ENCODE peak calls at places on chromosomes 2 and 18, in eight cellular contexts. One of them, this sample, is unnamed. For H3K9me3, the result is how much of the 10 kb centered on the place peaks cover.

GRCh38 chr2:204177977-204178522 is 241.5 kb downstream of the ICOS start:
- DNase-seq in HAP-1: peak
- DNase-seq in mesenchymal stem cell: peak
- DNase-seq in spleen: peak
- DNase-seq in MM.1S: peak
- DNase-seq in mammary epithelial cell: peak
- DNase-seq in PC-3: peak
- DNase-seq in CD8-positive, alpha-beta memory T cell: peak
- DNase-seq in this sample: no peak

GRCh38 chr18:10329116-10329515 is 125.3 kb upstream of the APCDD1 start:
- DNase-seq in HAP-1: no peak
- DNase-seq in mesenchymal stem cell: peak
- DNase-seq in spleen: no peak
- DNase-seq in MM.1S: no peak
- DNase-seq in mammary epithelial cell: peak
- DNase-seq in PC-3: no peak
- DNase-seq in CD8-positive, alpha-beta memory T cell: no peak
- DNase-seq in this sample: no peak

GRCh38 chr18:35463050-35463449 is 34.7 kb downstream of the INO80C start:
- DNase-seq in HAP-1: no peak
- DNase-seq in mesenchymal stem cell: no peak
- DNase-seq in spleen: no peak
- DNase-seq in MM.1S: no peak
- DNase-seq in mammary epithelial cell: no peak
- DNase-seq in PC-3: peak
- DNase-seq in CD8-positive, alpha-beta memory T cell: no peak
- DNase-seq in this sample: no peak

GRCh38 chr2:7621018-7621814 is 704.0 kb downstream of the RNF144A start:
- DNase-seq in HAP-1: no peak
- DNase-seq in mesenchymal stem cell: no peak
- DNase-seq in spleen: no peak
- DNase-seq in MM.1S: no peak
- DNase-seq in mammary epithelial cell: peak
- DNase-seq in PC-3: peak
- DNase-seq in CD8-positive, alpha-beta memory T cell: no peak
- DNase-seq in this sample: no peak

GRCh38 chr2:175309799-175310198 is 128.3 kb upstream of the ATP5MC3 start:
- DNase-seq in HAP-1: peak
- DNase-seq in mesenchymal stem cell: peak
- DNase-seq in spleen: no peak
- DNase-seq in MM.1S: peak
- DNase-seq in mammary epithelial cell: no peak
- DNase-seq in PC-3: peak
- DNase-seq in CD8-positive, alpha-beta memory T cell: no peak
- DNase-seq in this sample: no peak

GRCh38 chr2:177758591-177759371 is 313.8 kb downstream of the PDE11A start:
- DNase-seq in HAP-1: peak
- DNase-seq in mesenchymal stem cell: peak
- DNase-seq in spleen: no peak
- DNase-seq in MM.1S: no peak
- DNase-seq in mammary epithelial cell: no peak
- DNase-seq in PC-3: peak
- DNase-seq in CD8-positive, alpha-beta memory T cell: no peak
- DNase-seq in this sample: no peak

GRCh38 chr2:15311201-15311882 is 249.8 kb downstream of the NBAS start:
- DNase-seq in HAP-1: no peak
- DNase-seq in mesenchymal stem cell: peak
- DNase-seq in spleen: no peak
- DNase-seq in MM.1S: no peak
- DNase-seq in mammary epithelial cell: peak
- DNase-seq in PC-3: no peak
- DNase-seq in CD8-positive, alpha-beta memory T cell: no peak
- DNase-seq in this sample: no peak

GRCh38 chr18:48330016-48330991 is 78.9 kb downstream of the ZBTB7C start:
- DNase-seq in HAP-1: no peak
- DNase-seq in mesenchymal stem cell: peak
- DNase-seq in spleen: peak
- DNase-seq in MM.1S: no peak
- DNase-seq in mammary epithelial cell: peak
- DNase-seq in PC-3: peak
- DNase-seq in CD8-positive, alpha-beta memory T cell: no peak
- DNase-seq in this sample: no peak

GRCh38 chr2:230849633-230850357 is 14.9 kb upstream of the ITM2C start:
- DNase-seq in HAP-1: no peak
- DNase-seq in mesenchymal stem cell: no peak
- DNase-seq in spleen: peak
- DNase-seq in MM.1S: peak
- DNase-seq in mammary epithelial cell: no peak
- DNase-seq in PC-3: peak
- DNase-seq in CD8-positive, alpha-beta memory T cell: peak
- DNase-seq in this sample: no peak

GRCh38 chr2:127039387-127040031 is 67.4 kb downstream of the BIN1 start:
- DNase-seq in HAP-1: no peak
- DNase-seq in mesenchymal stem cell: no peak
- DNase-seq in spleen: peak
- DNase-seq in MM.1S: no peak
- DNase-seq in mammary epithelial cell: no peak
- DNase-seq in PC-3: no peak
- DNase-seq in CD8-positive, alpha-beta memory T cell: no peak
- DNase-seq in this sample: peak

GRCh38 chr18:49444599-49444998 is 15.8 kb downstream of the DYM start:
- DNase-seq in HAP-1: no peak
- DNase-seq in mesenchymal stem cell: no peak
- DNase-seq in spleen: no peak
- DNase-seq in MM.1S: no peak
- DNase-seq in mammary epithelial cell: no peak
- DNase-seq in PC-3: no peak
- DNase-seq in CD8-positive, alpha-beta memory T cell: no peak
- DNase-seq in this sample: no peak

GRCh38 chr2:121977326-121977725 is 221.9 kb downstream of the TSN start:
- DNase-seq in HAP-1: no peak
- DNase-seq in mesenchymal stem cell: no peak
- DNase-seq in spleen: no peak
- DNase-seq in MM.1S: no peak
- DNase-seq in mammary epithelial cell: no peak
- DNase-seq in PC-3: no peak
- DNase-seq in CD8-positive, alpha-beta memory T cell: no peak
- DNase-seq in this sample: no peak

GRCh38 chr18:37471619-37472018 is 94.0 kb downstream of the CELF4 start:
- DNase-seq in HAP-1: no peak
- DNase-seq in mesenchymal stem cell: no peak
- DNase-seq in spleen: no peak
- DNase-seq in MM.1S: no peak
- DNase-seq in mammary epithelial cell: no peak
- DNase-seq in PC-3: no peak
- DNase-seq in CD8-positive, alpha-beta memory T cell: no peak
- DNase-seq in this sample: no peak

GRCh38 chr2:84805250-84805917 is 75.5 kb downstream of the TRABD2A start:
- DNase-seq in HAP-1: no peak
- DNase-seq in mesenchymal stem cell: peak
- DNase-seq in spleen: no peak
- DNase-seq in MM.1S: no peak
- DNase-seq in mammary epithelial cell: no peak
- DNase-seq in PC-3: no peak
- DNase-seq in CD8-positive, alpha-beta memory T cell: no peak
- DNase-seq in this sample: no peak

GRCh38 chr18:61589053-61589723 is 256.0 kb downstream of the CDH20 start:
- DNase-seq in HAP-1: no peak
- DNase-seq in mesenchymal stem cell: no peak
- DNase-seq in spleen: no peak
- DNase-seq in MM.1S: no peak
- DNase-seq in mammary epithelial cell: no peak
- DNase-seq in PC-3: no peak
- DNase-seq in CD8-positive, alpha-beta memory T cell: no peak
- DNase-seq in this sample: no peak

GRCh38 chr2:54483426-54483825 is 27.3 kb downstream of the SPTBN1 start:
- DNase-seq in HAP-1: no peak
- DNase-seq in mesenchymal stem cell: peak
- DNase-seq in spleen: no peak
- DNase-seq in MM.1S: no peak
- DNase-seq in mammary epithelial cell: peak
- DNase-seq in PC-3: peak
- DNase-seq in CD8-positive, alpha-beta memory T cell: no peak
- DNase-seq in this sample: no peak

DNA sequence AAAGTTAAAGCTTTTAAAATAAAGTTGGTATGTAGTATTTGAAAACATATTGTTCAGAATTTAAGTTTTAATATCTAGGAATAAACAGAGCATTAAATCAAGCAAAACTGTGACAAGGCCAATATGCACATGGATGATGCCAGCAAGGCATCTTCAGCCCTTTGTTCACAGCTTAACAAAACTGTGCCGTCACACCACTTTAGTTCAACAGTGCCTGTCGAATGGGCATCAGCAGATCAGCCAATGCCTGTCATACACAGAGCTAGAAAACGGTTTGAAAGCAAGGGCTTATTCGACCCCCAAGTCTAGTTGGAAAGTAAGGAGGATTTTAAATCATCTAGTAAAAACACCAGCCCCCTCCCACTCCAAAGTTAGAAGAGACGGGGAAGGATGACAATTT is 16.7 kb downstream of the ZEB2 start:
- DNase-seq in HAP-1: no peak
- DNase-seq in mesenchymal stem cell: no peak
- DNase-seq in spleen: no peak
- DNase-seq in MM.1S: no peak
- DNase-seq in mammary epithelial cell: no peak
- DNase-seq in PC-3: no peak
- DNase-seq in CD8-positive, alpha-beta memory T cell: no peak
- DNase-seq in this sample: no peak
- H3K4me3 ChIP-seq in HAP-1: no peak
- H3K4me3 ChIP-seq in mesenchymal stem cell: no peak
- H3K4me3 ChIP-seq in spleen: no peak
- H3K4me3 ChIP-seq in MM.1S: no peak
- H3K4me3 ChIP-seq in mammary epithelial cell: no peak
- H3K4me3 ChIP-seq in PC-3: no peak
- H3K4me3 ChIP-seq in CD8-positive, alpha-beta memory T cell: no peak
- H3K4me3 ChIP-seq in this sample: no peak

GRCh38 chr2:106153781-106154180 is 40.3 kb downstream of the UXS1 start:
- DNase-seq in HAP-1: no peak
- DNase-seq in mesenchymal stem cell: no peak
- DNase-seq in spleen: no peak
- DNase-seq in MM.1S: no peak
- DNase-seq in mammary epithelial cell: no peak
- DNase-seq in PC-3: no peak
- DNase-seq in CD8-positive, alpha-beta memory T cell: no peak
- DNase-seq in this sample: no peak
- H3K9me3 ChIP-seq in HAP-1: under half
- H3K9me3 ChIP-seq in mesenchymal stem cell: under half
- H3K9me3 ChIP-seq in spleen: under half
- H3K9me3 ChIP-seq in MM.1S: under half
- H3K9me3 ChIP-seq in mammary epithelial cell: under half
- H3K9me3 ChIP-seq in PC-3: under half
- H3K9me3 ChIP-seq in CD8-positive, alpha-beta memory T cell: under half
- H3K9me3 ChIP-seq in this sample: under half

GRCh38 chr18:11408555-11408954 is 200.8 kb upstream of the SLC35G4 start:
- DNase-seq in HAP-1: no peak
- DNase-seq in mesenchymal stem cell: no peak
- DNase-seq in spleen: no peak
- DNase-seq in MM.1S: no peak
- DNase-seq in mammary epithelial cell: no peak
- DNase-seq in PC-3: no peak
- DNase-seq in CD8-positive, alpha-beta memory T cell: no peak
- DNase-seq in this sample: no peak

GRCh38 chr18:11407900-11408299 is 201.5 kb upstream of the SLC35G4 start:
- DNase-seq in HAP-1: no peak
- DNase-seq in mesenchymal stem cell: peak
- DNase-seq in spleen: no peak
- DNase-seq in MM.1S: no peak
- DNase-seq in mammary epithelial cell: no peak
- DNase-seq in PC-3: no peak
- DNase-seq in CD8-positive, alpha-beta memory T cell: no peak
- DNase-seq in this sample: no peak

GRCh38 chr18:11411021-11411420 is 198.4 kb upstream of the SLC35G4 start:
- DNase-seq in HAP-1: no peak
- DNase-seq in mesenchymal stem cell: no peak
- DNase-seq in spleen: no peak
- DNase-seq in MM.1S: no peak
- DNase-seq in mammary epithelial cell: no peak
- DNase-seq in PC-3: no peak
- DNase-seq in CD8-positive, alpha-beta memory T cell: no peak
- DNase-seq in this sample: no peak

DNA sequence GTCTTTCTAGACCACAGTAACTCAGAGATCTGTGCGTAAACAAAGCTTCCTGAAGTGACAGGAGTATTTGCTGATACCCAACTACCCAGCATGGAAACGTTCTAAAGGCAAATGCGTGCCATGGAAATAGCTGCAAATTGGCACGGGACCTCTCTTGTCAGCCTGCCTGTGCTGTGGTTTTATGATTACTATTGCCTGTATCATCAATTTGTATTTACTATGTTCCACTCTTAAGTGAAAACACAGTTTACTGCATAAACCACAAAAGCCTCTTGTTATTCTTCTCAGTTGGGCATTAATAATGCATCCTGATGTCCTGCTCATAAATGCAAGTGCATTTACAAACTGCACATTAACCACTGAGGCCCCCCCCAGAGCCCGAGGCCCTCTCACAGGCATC is 196.6 kb upstream of the SLC35G4 start:
- DNase-seq in HAP-1: no peak
- DNase-seq in mesenchymal stem cell: no peak
- DNase-seq in spleen: no peak
- DNase-seq in MM.1S: no peak
- DNase-seq in mammary epithelial cell: no peak
- DNase-seq in PC-3: no peak
- DNase-seq in CD8-positive, alpha-beta memory T cell: no peak
- DNase-seq in this sample: no peak
- H3K4me3 ChIP-seq in HAP-1: no peak
- H3K4me3 ChIP-seq in mesenchymal stem cell: no peak
- H3K4me3 ChIP-seq in spleen: no peak
- H3K4me3 ChIP-seq in MM.1S: no peak
- H3K4me3 ChIP-seq in mammary epithelial cell: no peak
- H3K4me3 ChIP-seq in PC-3: no peak
- H3K4me3 ChIP-seq in CD8-positive, alpha-beta memory T cell: no peak
- H3K4me3 ChIP-seq in this sample: no peak

DNA sequence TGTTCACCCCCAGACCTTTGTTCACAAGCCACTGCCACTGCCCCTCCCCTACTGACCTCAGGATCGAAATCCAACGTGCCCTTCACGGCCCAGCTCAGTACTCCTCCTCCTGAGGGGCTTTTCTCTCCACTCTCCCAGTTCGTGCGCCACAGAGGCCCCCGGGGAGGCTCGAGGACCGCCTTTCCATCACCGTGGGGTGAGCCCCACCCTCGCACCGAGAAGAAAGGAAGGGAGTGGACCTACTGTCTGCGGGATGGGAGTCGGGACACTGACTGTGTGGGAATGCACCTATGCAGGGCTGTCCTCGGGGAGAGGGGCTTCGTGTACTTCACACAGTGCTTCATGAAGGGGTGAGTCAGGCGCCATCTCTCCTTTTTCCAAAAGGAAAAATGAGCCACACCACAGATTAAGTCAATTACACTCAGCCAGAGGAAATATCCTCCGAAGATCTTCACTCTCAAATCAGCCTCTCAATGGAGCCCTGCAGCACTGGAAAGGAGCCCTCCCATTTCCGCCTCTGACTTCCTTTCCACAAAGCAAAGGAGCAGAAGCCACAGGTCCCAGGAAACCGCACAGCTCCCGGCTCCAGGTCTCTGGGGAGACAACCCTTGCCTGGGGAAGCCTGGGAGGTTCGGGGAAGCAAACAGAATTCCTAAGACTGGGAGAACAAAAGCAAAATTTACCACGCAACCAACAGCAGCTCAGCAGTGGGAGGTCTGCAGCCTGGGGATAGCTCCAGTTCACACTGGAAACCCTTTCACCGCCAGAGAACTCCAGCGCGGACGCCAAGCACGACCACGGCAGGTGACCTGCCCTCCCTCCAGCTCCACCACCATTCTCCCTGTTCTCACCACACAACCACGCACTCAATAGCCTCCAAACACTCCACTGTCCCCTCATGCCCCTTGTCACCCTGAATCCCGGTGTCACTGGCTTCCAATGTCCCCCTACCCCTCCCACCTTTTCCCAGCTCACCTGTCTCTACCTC is 21.6 kb downstream of the ADCY3 start:
- DNase-seq in HAP-1: no peak
- DNase-seq in mesenchymal stem cell: no peak
- DNase-seq in spleen: peak
- DNase-seq in MM.1S: no peak
- DNase-seq in mammary epithelial cell: no peak
- DNase-seq in PC-3: no peak
- DNase-seq in CD8-positive, alpha-beta memory T cell: no peak
- DNase-seq in this sample: no peak
- H3K9me3 ChIP-seq in HAP-1: under half
- H3K9me3 ChIP-seq in mesenchymal stem cell: under half
- H3K9me3 ChIP-seq in spleen: under half
- H3K9me3 ChIP-seq in MM.1S: under half
- H3K9me3 ChIP-seq in mammary epithelial cell: under half
- H3K9me3 ChIP-seq in PC-3: under half
- H3K9me3 ChIP-seq in CD8-positive, alpha-beta memory T cell: under half
- H3K9me3 ChIP-seq in this sample: under half